ENCODE peak calls at places on chromosomes 3 and 15, in five cellular contexts. One of them, this sample, is unnamed.
A peak's percentile ranks its signal among the peaks of the same experiment; 100 is the strongest.

GRCh38 chr3:196624907-196625306 is 14.6 kb upstream of the NRROS start:
- DNase-seq in choroid plexus epithelial cell: no peak
- DNase-seq in dorsolateral prefrontal cortex: no peak
- DNase-seq in MM.1S: no peak
- DNase-seq in left ventricle myocardium inferior: peak; percentile 56
- DNase-seq in this sample: no peak

GRCh38 chr3:194767430-194768207 is 81.9 kb downstream of the FAM43A start:
- DNase-seq in choroid plexus epithelial cell: no peak
- DNase-seq in dorsolateral prefrontal cortex: no peak
- DNase-seq in MM.1S: no peak
- DNase-seq in left ventricle myocardium inferior: no peak
- DNase-seq in this sample: no peak

GRCh38 chr15:100687532-100688215 is 85.3 kb downstream of the ASB7 start:
- DNase-seq in choroid plexus epithelial cell: peak; percentile 82
- DNase-seq in dorsolateral prefrontal cortex: no peak
- DNase-seq in MM.1S: no peak
- DNase-seq in left ventricle myocardium inferior: no peak
- DNase-seq in this sample: peak; percentile 76

GRCh38 chr3:134065836-134066538 is 36.3 kb upstream of the SLCO2A1 start:
- DNase-seq in choroid plexus epithelial cell: no peak
- DNase-seq in dorsolateral prefrontal cortex: no peak
- DNase-seq in MM.1S: no peak
- DNase-seq in left ventricle myocardium inferior: no peak
- DNase-seq in this sample: no peak

GRCh38 chr3:101780661-101781060 is 1.6 kb downstream of the NXPE3 start:
- DNase-seq in choroid plexus epithelial cell: peak; percentile 77
- DNase-seq in dorsolateral prefrontal cortex: no peak
- DNase-seq in MM.1S: peak; percentile 41
- DNase-seq in left ventricle myocardium inferior: no peak
- DNase-seq in this sample: peak; percentile 89

GRCh38 chr3:8210752-8211405 is 290.7 kb upstream of the LMCD1 start:
- DNase-seq in choroid plexus epithelial cell: peak; percentile 1
- DNase-seq in dorsolateral prefrontal cortex: no peak
- DNase-seq in MM.1S: no peak
- DNase-seq in left ventricle myocardium inferior: no peak
- DNase-seq in this sample: peak; percentile 56

GRCh38 chr3:182597621-182598041 is 195.7 kb upstream of the ATP11B start:
- DNase-seq in choroid plexus epithelial cell: peak; percentile 1
- DNase-seq in dorsolateral prefrontal cortex: no peak
- DNase-seq in MM.1S: no peak
- DNase-seq in left ventricle myocardium inferior: no peak
- DNase-seq in this sample: no peak

GRCh38 chr3:46127503-46127902 is 80.6 kb downstream of the CCR1 start:
- DNase-seq in choroid plexus epithelial cell: peak; percentile 94
- DNase-seq in dorsolateral prefrontal cortex: no peak
- DNase-seq in MM.1S: no peak
- DNase-seq in left ventricle myocardium inferior: no peak
- DNase-seq in this sample: peak; percentile 93

GRCh38 chr3:3089017-3089416 is 21.2 kb downstream of the IL5RA start:
- DNase-seq in choroid plexus epithelial cell: no peak
- DNase-seq in dorsolateral prefrontal cortex: no peak
- DNase-seq in MM.1S: peak; percentile 45
- DNase-seq in left ventricle myocardium inferior: no peak
- DNase-seq in this sample: no peak

GRCh38 chr3:49662720-49663413 is 11.3 kb upstream of the APEH start:
- DNase-seq in choroid plexus epithelial cell: no peak
- DNase-seq in dorsolateral prefrontal cortex: no peak
- DNase-seq in MM.1S: no peak
- DNase-seq in left ventricle myocardium inferior: no peak
- DNase-seq in this sample: no peak

GRCh38 chr15:52858388-52859176 is 68.4 kb upstream of the ONECUT1 start:
- DNase-seq in choroid plexus epithelial cell: no peak
- DNase-seq in dorsolateral prefrontal cortex: no peak
- DNase-seq in MM.1S: no peak
- DNase-seq in left ventricle myocardium inferior: peak; percentile 21
- DNase-seq in this sample: no peak

GRCh38 chr3:30768703-30769550 is 125.5 kb downstream of the GADL1 start:
- DNase-seq in choroid plexus epithelial cell: peak; percentile 79
- DNase-seq in dorsolateral prefrontal cortex: peak; percentile 52
- DNase-seq in MM.1S: peak; percentile 56
- DNase-seq in left ventricle myocardium inferior: peak; percentile 67
- DNase-seq in this sample: peak; percentile 75

GRCh38 chr15:83449928-83450501 is 2.9 kb downstream of the SH3GL3 start:
- DNase-seq in choroid plexus epithelial cell: peak; percentile 26
- DNase-seq in dorsolateral prefrontal cortex: no peak
- DNase-seq in MM.1S: no peak
- DNase-seq in left ventricle myocardium inferior: no peak
- DNase-seq in this sample: peak; percentile 50

GRCh38 chr3:60989893-60990740 is 261.1 kb downstream of the FHIT start:
- DNase-seq in choroid plexus epithelial cell: no peak
- DNase-seq in dorsolateral prefrontal cortex: no peak
- DNase-seq in MM.1S: no peak
- DNase-seq in left ventricle myocardium inferior: no peak
- DNase-seq in this sample: no peak

GRCh38 chr3:94990952-94991705 is 928.3 kb downstream of the NSUN3 start:
- DNase-seq in choroid plexus epithelial cell: no peak
- DNase-seq in dorsolateral prefrontal cortex: no peak
- DNase-seq in MM.1S: no peak
- DNase-seq in left ventricle myocardium inferior: no peak
- DNase-seq in this sample: no peak

GRCh38 chr3:157127831-157128767 is 31.8 kb downstream of the CCNL1 start:
- DNase-seq in choroid plexus epithelial cell: peak; percentile 93
- DNase-seq in dorsolateral prefrontal cortex: no peak
- DNase-seq in MM.1S: peak; percentile 32
- DNase-seq in left ventricle myocardium inferior: no peak
- DNase-seq in this sample: peak; percentile 88

GRCh38 chr3:159881208-159881607 is 107.4 kb upstream of the IL12A start:
- DNase-seq in choroid plexus epithelial cell: no peak
- DNase-seq in dorsolateral prefrontal cortex: no peak
- DNase-seq in MM.1S: no peak
- DNase-seq in left ventricle myocardium inferior: no peak
- DNase-seq in this sample: no peak

GRCh38 chr3:17420668-17421067 is 321.8 kb downstream of the TBC1D5 start:
- DNase-seq in choroid plexus epithelial cell: peak; percentile 26
- DNase-seq in dorsolateral prefrontal cortex: no peak
- DNase-seq in MM.1S: no peak
- DNase-seq in left ventricle myocardium inferior: no peak
- DNase-seq in this sample: no peak

GRCh38 chr15:37032091-37032775 is 68.1 kb downstream of the MEIS2 start:
- DNase-seq in choroid plexus epithelial cell: no peak
- DNase-seq in dorsolateral prefrontal cortex: no peak
- DNase-seq in MM.1S: no peak
- DNase-seq in left ventricle myocardium inferior: no peak
- DNase-seq in this sample: no peak

GRCh38 chr3:128482857-128483656 is 9.9 kb downstream of the GATA2 start:
- DNase-seq in choroid plexus epithelial cell: peak; percentile 67
- DNase-seq in dorsolateral prefrontal cortex: no peak
- DNase-seq in MM.1S: no peak
- DNase-seq in left ventricle myocardium inferior: no peak
- DNase-seq in this sample: peak; percentile 85

GRCh38 chr3:46672349-46672695 is 21.2 kb downstream of the ALS2CL start:
- DNase-seq in choroid plexus epithelial cell: no peak
- DNase-seq in dorsolateral prefrontal cortex: no peak
- DNase-seq in MM.1S: no peak
- DNase-seq in left ventricle myocardium inferior: no peak
- DNase-seq in this sample: no peak

GRCh38 chr3:79140718-79141117 is 627.1 kb downstream of the ROBO1 start:
- DNase-seq in choroid plexus epithelial cell: peak; percentile 89
- DNase-seq in dorsolateral prefrontal cortex: no peak
- DNase-seq in MM.1S: no peak
- DNase-seq in left ventricle myocardium inferior: no peak
- DNase-seq in this sample: peak; percentile 18

GRCh38 chr3:53846134-53846850 is at the start of the genes CHDH and IL17RB:
- DNase-seq in choroid plexus epithelial cell: no peak
- DNase-seq in dorsolateral prefrontal cortex: peak; percentile 74
- DNase-seq in MM.1S: peak; percentile 75
- DNase-seq in left ventricle myocardium inferior: peak; percentile 58
- DNase-seq in this sample: no peak

GRCh38 chr15:64092075-64092820 is 1.4 kb downstream of the CIAO2A start:
- DNase-seq in choroid plexus epithelial cell: no peak
- DNase-seq in dorsolateral prefrontal cortex: no peak
- DNase-seq in MM.1S: peak; percentile 41
- DNase-seq in left ventricle myocardium inferior: no peak
- DNase-seq in this sample: no peak
- TF ChIP-seq CTCF in choroid plexus epithelial cell: no peak
- TF ChIP-seq CTCF in dorsolateral prefrontal cortex: no peak
- TF ChIP-seq CTCF in MM.1S: peak; percentile 39
- TF ChIP-seq CTCF in left ventricle myocardium inferior: no peak
- TF ChIP-seq CTCF in this sample: peak; percentile 8

GRCh38 chr3:143480306-143480852 is 360.8 kb downstream of the CHST2 start:
- DNase-seq in choroid plexus epithelial cell: peak; percentile 58
- DNase-seq in dorsolateral prefrontal cortex: no peak
- DNase-seq in MM.1S: no peak
- DNase-seq in left ventricle myocardium inferior: no peak
- DNase-seq in this sample: peak; percentile 74
- TF ChIP-seq CTCF in choroid plexus epithelial cell: no peak
- TF ChIP-seq CTCF in dorsolateral prefrontal cortex: no peak
- TF ChIP-seq CTCF in MM.1S: no peak
- TF ChIP-seq CTCF in left ventricle myocardium inferior: no peak
- TF ChIP-seq CTCF in this sample: no peak

DNA sequence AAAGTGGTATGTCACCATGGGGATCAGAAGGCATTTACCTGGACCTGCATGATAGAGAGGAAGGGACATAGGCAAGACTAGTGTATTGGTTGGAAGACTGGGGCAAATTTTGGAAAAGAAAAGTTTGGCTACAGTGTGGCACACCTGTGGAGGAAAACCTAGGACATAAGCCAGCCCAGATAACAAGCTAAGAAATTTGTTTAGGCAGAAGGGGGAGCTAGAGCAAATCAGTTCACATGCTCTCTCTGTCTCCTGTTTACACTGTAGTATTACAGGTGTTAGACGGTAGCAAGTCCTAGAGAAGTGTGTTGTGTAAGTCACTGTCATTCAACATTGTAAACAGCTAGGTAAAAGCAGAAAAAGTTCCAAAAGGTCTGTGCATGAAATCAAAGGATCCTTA is 11.9 kb upstream of the ALDH1A2 start:
- DNase-seq in choroid plexus epithelial cell: peak; percentile 34
- DNase-seq in dorsolateral prefrontal cortex: no peak
- DNase-seq in MM.1S: peak; percentile 33
- DNase-seq in left ventricle myocardium inferior: no peak
- DNase-seq in this sample: no peak
- TF ChIP-seq CTCF in choroid plexus epithelial cell: peak; percentile 50
- TF ChIP-seq CTCF in dorsolateral prefrontal cortex: no peak
- TF ChIP-seq CTCF in MM.1S: peak; percentile 43
- TF ChIP-seq CTCF in left ventricle myocardium inferior: peak; percentile 26
- TF ChIP-seq CTCF in this sample: peak; percentile 15

GRCh38 chr15:65663521-65663920 is 41.8 kb downstream of the SLC24A1 start:
- DNase-seq in choroid plexus epithelial cell: no peak
- DNase-seq in dorsolateral prefrontal cortex: no peak
- DNase-seq in MM.1S: no peak
- DNase-seq in left ventricle myocardium inferior: no peak
- DNase-seq in this sample: no peak

GRCh38 chr15:65660927-65661326 is 39.2 kb downstream of the SLC24A1 start:
- DNase-seq in choroid plexus epithelial cell: peak; percentile 59
- DNase-seq in dorsolateral prefrontal cortex: no peak
- DNase-seq in MM.1S: no peak
- DNase-seq in left ventricle myocardium inferior: no peak
- DNase-seq in this sample: peak; percentile 77

DNA sequence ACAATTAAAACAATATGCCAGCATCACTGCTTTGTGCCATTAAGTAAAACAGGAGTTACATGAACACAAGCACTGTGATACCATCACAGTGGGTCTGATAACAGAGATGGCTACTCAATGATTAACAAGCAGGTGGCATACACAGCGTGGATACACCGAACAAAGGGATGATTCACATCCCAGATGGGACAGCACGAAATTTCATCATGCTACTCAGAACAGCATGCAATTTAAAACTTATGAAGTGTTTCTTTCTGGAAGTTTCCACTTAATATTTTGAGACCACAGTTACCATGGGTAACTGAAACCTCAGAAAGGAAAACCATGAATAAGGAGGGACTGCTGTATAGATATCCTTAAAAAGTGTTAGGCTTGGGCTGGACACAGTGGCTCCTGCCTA is 44.5 kb downstream of the SLC24A1 start:
- DNase-seq in choroid plexus epithelial cell: peak; percentile 77
- DNase-seq in dorsolateral prefrontal cortex: no peak
- DNase-seq in MM.1S: no peak
- DNase-seq in left ventricle myocardium inferior: no peak
- DNase-seq in this sample: peak; percentile 68
- TF ChIP-seq CTCF in choroid plexus epithelial cell: no peak
- TF ChIP-seq CTCF in dorsolateral prefrontal cortex: no peak
- TF ChIP-seq CTCF in MM.1S: no peak
- TF ChIP-seq CTCF in left ventricle myocardium inferior: no peak
- TF ChIP-seq CTCF in this sample: no peak

GRCh38 chr15:47194718-47195117 is 522.6 kb upstream of the SEMA6D start:
- DNase-seq in choroid plexus epithelial cell: peak; percentile 79
- DNase-seq in dorsolateral prefrontal cortex: no peak
- DNase-seq in MM.1S: peak; percentile 55
- DNase-seq in left ventricle myocardium inferior: no peak
- DNase-seq in this sample: peak; percentile 18

GRCh38 chr15:47196057-47196456 is 521.2 kb upstream of the SEMA6D start:
- DNase-seq in choroid plexus epithelial cell: peak; percentile 95
- DNase-seq in dorsolateral prefrontal cortex: peak; percentile 76
- DNase-seq in MM.1S: peak; percentile 83
- DNase-seq in left ventricle myocardium inferior: peak; percentile 67
- DNase-seq in this sample: peak; percentile 76
- TF ChIP-seq CTCF in choroid plexus epithelial cell: peak; percentile 95
- TF ChIP-seq CTCF in dorsolateral prefrontal cortex: peak; percentile 89
- TF ChIP-seq CTCF in MM.1S: peak; percentile 81
- TF ChIP-seq CTCF in left ventricle myocardium inferior: peak; percentile 87
- TF ChIP-seq CTCF in this sample: peak; percentile 93

GRCh38 chr3:119380697-119381096 is 82.7 kb downstream of the TMEM39A start:
- DNase-seq in choroid plexus epithelial cell: peak; percentile 22
- DNase-seq in dorsolateral prefrontal cortex: no peak
- DNase-seq in MM.1S: no peak
- DNase-seq in left ventricle myocardium inferior: no peak
- DNase-seq in this sample: no peak
- TF ChIP-seq CTCF in choroid plexus epithelial cell: peak; percentile 20
- TF ChIP-seq CTCF in dorsolateral prefrontal cortex: no peak
- TF ChIP-seq CTCF in MM.1S: no peak
- TF ChIP-seq CTCF in left ventricle myocardium inferior: peak; percentile 41
- TF ChIP-seq CTCF in this sample: no peak

DNA sequence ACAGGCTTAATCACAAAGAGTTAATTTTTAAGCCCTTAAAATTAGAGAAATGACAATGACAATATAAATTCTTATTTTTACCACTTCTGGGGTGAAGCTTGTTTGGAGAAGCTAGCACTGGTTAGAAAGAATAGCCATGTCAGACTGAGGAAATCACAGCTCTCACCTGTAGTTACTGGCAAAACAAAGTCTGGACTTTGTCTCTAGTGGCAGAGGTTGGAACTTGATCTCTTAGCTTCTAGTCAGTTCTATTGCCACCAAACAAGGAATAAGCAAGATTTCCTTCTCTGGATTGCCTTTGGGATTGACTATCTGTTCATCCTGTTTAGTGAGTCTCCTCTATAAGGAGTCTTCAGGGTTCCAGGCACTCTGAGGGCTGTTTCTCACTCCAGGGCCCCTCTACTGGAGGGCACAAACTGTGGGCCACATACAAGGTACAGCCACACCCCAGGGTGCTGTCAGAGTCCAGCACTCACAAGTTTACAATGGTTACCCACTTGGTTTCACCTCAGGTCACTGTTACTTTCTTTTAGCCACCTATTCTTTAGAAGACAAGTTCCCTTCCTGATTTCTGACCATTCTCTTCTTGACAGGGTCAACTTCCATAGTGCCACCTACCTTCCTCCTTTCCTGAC is 426.6 kb upstream of the THBS1 start:
- DNase-seq in choroid plexus epithelial cell: no peak
- DNase-seq in dorsolateral prefrontal cortex: no peak
- DNase-seq in MM.1S: no peak
- DNase-seq in left ventricle myocardium inferior: no peak
- DNase-seq in this sample: no peak
- TF ChIP-seq CTCF in choroid plexus epithelial cell: peak; percentile 30
- TF ChIP-seq CTCF in dorsolateral prefrontal cortex: no peak
- TF ChIP-seq CTCF in MM.1S: no peak
- TF ChIP-seq CTCF in left ventricle myocardium inferior: no peak
- TF ChIP-seq CTCF in this sample: no peak